ENCODE peak calls at places on chromosome 3, in four cellular contexts. F is A549, P is neural progenitor cell, O is aorta. Z is an unnamed sample.

GRCh38 chr3:4716731-4717362 is 223.7 kb downstream of the ITPR1 start:
- DNase-seq in F (no peak), P (no peak), O (no peak), Z (no peak)

GRCh38 chr3:95327478-95327877 is 1264.6 kb downstream of the NSUN3 start:
- DNase-seq in F (no peak), P (no peak), O (no peak), Z (no peak)

GRCh38 chr3:60114191-60114590 is 1064.4 kb upstream of the CFAP20DC start:
- DNase-seq in F (no peak), P (no peak), O (no peak), Z (no peak)

GRCh38 chr3:184275302-184275701 is 520 bp upstream of the ECE2 start:
- DNase-seq in F (no peak), P (no peak), O (no peak), Z (no peak)

GRCh38 chr3:134373942-134374790 is at the start of gene AMOTL2:
- DNase-seq in F (peak), P (peak), O (peak), Z (peak)

GRCh38 chr3:157099337-157100078 is 60.4 kb downstream of the CCNL1 start:
- DNase-seq in F (no peak), P (no peak), O (no peak), Z (no peak)

GRCh38 chr3:185796431-185797107 is 28.3 kb downstream of the IGF2BP2 start:
- DNase-seq in F (peak), P (no peak), O (no peak), Z (no peak)

GRCh38 chr3:150823277-150823676 is 60.3 kb upstream of the SIAH2 start:
- DNase-seq in F (no peak), P (no peak), O (no peak), Z (no peak)

GRCh38 chr3:50330330-50330729 is 2.3 kb upstream of the TUSC2 start:
- DNase-seq in F (no peak), P (no peak), O (peak), Z (no peak)

GRCh38 chr3:160564949-160565441 is 376 bp downstream of the KPNA4 start:
- DNase-seq in F (peak), P (peak), O (peak), Z (no peak)

DNA sequence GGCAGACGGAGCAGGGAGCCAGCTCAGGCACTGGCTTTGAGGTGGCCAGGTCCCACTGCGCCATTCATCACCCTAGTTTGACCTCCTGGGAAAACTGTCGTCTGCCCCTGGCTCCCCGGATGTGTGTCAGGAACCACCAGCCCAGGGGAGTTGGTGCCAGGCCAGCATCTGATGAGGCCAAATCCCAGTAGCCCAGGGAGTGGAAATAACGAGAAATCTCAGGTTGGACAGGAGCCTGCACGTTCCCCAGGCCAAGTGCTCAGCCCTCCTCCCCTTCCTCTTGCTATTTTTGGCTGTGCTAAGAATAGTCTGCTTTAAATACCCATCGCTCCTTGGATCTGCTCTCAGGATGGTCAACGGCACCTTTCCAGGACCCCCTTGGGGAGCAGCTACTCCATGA is 93.1 kb upstream of the RPL32 start:
- DNase-seq in F (no peak), P (no peak), O (peak), Z (peak)
- H3K27ac ChIP-seq in F (no peak), P (no peak), O (peak), Z (peak)

DNA sequence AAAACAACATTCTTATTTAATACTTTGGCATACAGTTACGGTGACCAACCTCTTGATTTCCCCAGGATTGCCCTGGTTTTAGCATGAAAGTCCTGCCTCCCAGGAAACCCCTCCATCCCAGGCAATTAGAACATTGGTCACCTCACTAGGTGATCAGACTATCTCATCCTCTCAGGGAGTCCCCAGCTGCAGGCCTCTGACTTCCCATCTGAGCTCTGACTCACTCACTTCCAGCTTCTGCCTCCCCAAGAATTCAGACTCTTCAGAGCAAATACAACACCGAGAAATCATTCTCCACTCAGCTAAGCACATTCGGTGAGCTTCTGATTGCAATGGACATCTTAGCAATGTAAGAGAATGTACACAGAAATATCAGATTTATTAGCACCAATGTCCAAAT is 92.4 kb upstream of the HES1 start:
- DNase-seq in F (no peak), P (no peak), O (no peak), Z (no peak)
- H3K27ac ChIP-seq in F (no peak), P (no peak), O (no peak), Z (no peak)

DNA sequence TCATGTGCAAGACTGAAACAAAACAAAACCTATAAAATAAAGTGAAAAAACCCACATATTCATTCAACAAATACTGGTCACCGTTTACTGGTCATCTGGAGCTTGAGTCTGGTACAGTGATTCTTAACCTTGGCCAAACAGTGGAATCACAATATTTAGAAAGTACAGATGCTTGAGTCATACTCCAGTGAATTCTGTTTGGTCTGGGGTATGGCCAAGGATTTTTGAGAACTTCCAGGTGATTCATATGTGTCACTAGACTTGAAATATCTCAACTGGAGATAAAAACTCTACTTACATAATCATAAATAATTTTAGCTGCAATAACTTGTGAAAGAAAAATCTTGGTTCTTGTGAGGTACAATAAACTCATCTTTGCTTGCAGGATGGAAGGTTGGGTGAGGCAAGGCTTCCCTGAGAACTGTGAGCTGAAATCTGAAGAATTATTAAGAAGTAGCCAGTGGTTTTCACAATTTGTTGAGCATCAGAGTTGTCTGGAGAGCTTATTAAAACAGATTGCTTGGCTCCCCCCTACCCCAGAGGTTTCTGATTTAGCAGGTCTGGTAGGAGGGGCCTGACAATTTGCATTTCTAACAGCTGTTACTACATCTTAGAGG is 9.6 kb downstream of the NEK11 start:
- DNase-seq in F (peak), P (no peak), O (no peak), Z (no peak)
- H3K27ac ChIP-seq in F (no peak), P (no peak), O (no peak), Z (no peak)

GRCh38 chr3:53303549-53303948 is 43.8 kb downstream of the DCP1A start:
- DNase-seq in F (no peak), P (no peak), O (no peak), Z (no peak)

GRCh38 chr3:53303957-53304356 is 43.4 kb downstream of the DCP1A start:
- DNase-seq in F (no peak), P (no peak), O (no peak), Z (no peak)
- H3K27ac ChIP-seq in F (no peak), P (peak), O (no peak), Z (peak)

Z was measured in coronary artery.